ENCODE peak calls at places on chromosomes 12 and 14, in four cellular contexts. One of them, this sample, is unnamed.
A peak's percentile ranks its signal among the peaks of the same experiment; 100 is the strongest.

GRCh38 chr12:52280796-52281560 is 6.5 kb downstream of the KRT86 start:
- DNase-seq in HL-60: no peak
- DNase-seq in K562: no peak
- DNase-seq in GM12878: no peak
- DNase-seq in this sample: no peak

GRCh38 chr14:60845523-60845922 is 111.0 kb downstream of the MNAT1 start:
- DNase-seq in K562: no peak
- DNase-seq in GM12878: peak; percentile 28
- DNase-seq in HL-60: no peak
- DNase-seq in this sample: peak; percentile 3

GRCh38 chr14:51534623-51535022 is 117.1 kb upstream of the FRMD6 start:
- DNase-seq in GM12878: no peak
- DNase-seq in K562: no peak
- DNase-seq in HL-60: no peak
- DNase-seq in this sample: no peak

GRCh38 chr14:93078830-93079229 is 36.9 kb downstream of the ITPK1 start:
- DNase-seq in K562: no peak
- DNase-seq in GM12878: no peak
- DNase-seq in HL-60: no peak
- DNase-seq in this sample: no peak

GRCh38 chr14:58829594-58829993 is 191.8 kb downstream of the DACT1 start:
- DNase-seq in HL-60: no peak
- DNase-seq in K562: no peak
- DNase-seq in GM12878: no peak
- DNase-seq in this sample: no peak

GRCh38 chr14:84493779-84494178 is 1036.2 kb upstream of the FLRT2 start:
- DNase-seq in GM12878: no peak
- DNase-seq in HL-60: no peak
- DNase-seq in K562: no peak
- DNase-seq in this sample: no peak

GRCh38 chr12:25293596-25293995 is 42.9 kb upstream of the KRAS start:
- DNase-seq in GM12878: no peak
- DNase-seq in HL-60: no peak
- DNase-seq in K562: no peak
- DNase-seq in this sample: no peak

GRCh38 chr14:33590891-33591630 is 359.8 kb downstream of the EGLN3 start:
- DNase-seq in HL-60: no peak
- DNase-seq in K562: no peak
- DNase-seq in GM12878: no peak
- DNase-seq in this sample: no peak

GRCh38 chr12:79055926-79056674 is 191.5 kb downstream of the SYT1 start:
- DNase-seq in GM12878: no peak
- DNase-seq in HL-60: no peak
- DNase-seq in K562: no peak
- DNase-seq in this sample: no peak

GRCh38 chr14:31510222-31510621 is 22.4 kb upstream of the GPR33 start:
- DNase-seq in GM12878: no peak
- DNase-seq in HL-60: no peak
- DNase-seq in K562: peak; percentile 9
- DNase-seq in this sample: no peak

GRCh38 chr12:58302487-58303011 is 361.2 kb downstream of the ATP23 start:
- DNase-seq in K562: no peak
- DNase-seq in GM12878: no peak
- DNase-seq in HL-60: no peak
- DNase-seq in this sample: no peak

GRCh38 chr14:44914849-44915248 is 46.9 kb downstream of the KLHL28 start:
- DNase-seq in K562: peak; percentile 37
- DNase-seq in HL-60: no peak
- DNase-seq in GM12878: no peak
- DNase-seq in this sample: no peak

GRCh38 chr14:70152704-70153103 is 36.0 kb downstream of the SLC8A3 start:
- DNase-seq in HL-60: no peak
- DNase-seq in K562: no peak
- DNase-seq in GM12878: no peak
- DNase-seq in this sample: no peak

GRCh38 chr12:45532113-45532512 is 197.4 kb upstream of the ARID2 start:
- DNase-seq in K562: no peak
- DNase-seq in GM12878: no peak
- DNase-seq in HL-60: no peak
- DNase-seq in this sample: no peak

GRCh38 chr14:26841920-26842741 is 244.3 kb upstream of the NOVA1 start:
- DNase-seq in K562: peak; percentile 3
- DNase-seq in GM12878: no peak
- DNase-seq in HL-60: no peak
- DNase-seq in this sample: no peak

GRCh38 chr14:99578541-99579044 is 25.4 kb downstream of the CCDC85C start:
- DNase-seq in K562: no peak
- DNase-seq in GM12878: no peak
- DNase-seq in HL-60: no peak
- DNase-seq in this sample: no peak

GRCh38 chr12:82687020-82687951 is 580 bp downstream of the TMTC2 start:
- DNase-seq in HL-60: no peak
- DNase-seq in K562: peak; percentile 7
- DNase-seq in GM12878: no peak
- DNase-seq in this sample: peak; percentile 35

GRCh38 chr12:12748051-12748450 is 30.9 kb downstream of the CDKN1B start:
- DNase-seq in GM12878: no peak
- DNase-seq in K562: no peak
- DNase-seq in HL-60: no peak
- DNase-seq in this sample: no peak

GRCh38 chr14:98773814-98774213 is 498.2 kb downstream of the BCL11B start:
- DNase-seq in GM12878: no peak
- DNase-seq in K562: no peak
- DNase-seq in HL-60: no peak
- DNase-seq in this sample: no peak

GRCh38 chr12:102642199-102642598 is 161.8 kb upstream of the IGF1 start:
- DNase-seq in HL-60: peak; percentile 6
- DNase-seq in K562: no peak
- DNase-seq in GM12878: no peak
- DNase-seq in this sample: no peak

GRCh38 chr12:32455607-32456063 is 56.3 kb downstream of the FGD4 start:
- DNase-seq in HL-60: peak; percentile 24
- DNase-seq in K562: peak; percentile 62
- DNase-seq in GM12878: no peak
- DNase-seq in this sample: no peak

GRCh38 chr12:1907652-1908611 is 10.5 kb downstream of the CACNA2D4 start:
- DNase-seq in K562: no peak
- DNase-seq in GM12878: no peak
- DNase-seq in HL-60: no peak
- DNase-seq in this sample: no peak

GRCh38 chr12:117322428-117322827 is 39.0 kb downstream of the NOS1 start:
- DNase-seq in HL-60: no peak
- DNase-seq in K562: no peak
- DNase-seq in GM12878: no peak
- DNase-seq in this sample: no peak

GRCh38 chr12:130511285-130511684 is 173.6 kb downstream of the PIWIL1 start:
- DNase-seq in HL-60: no peak
- DNase-seq in GM12878: no peak
- DNase-seq in K562: no peak
- DNase-seq in this sample: no peak

GRCh38 chr12:275784-276183 is 13.1 kb upstream of the SLC6A13 start:
- DNase-seq in GM12878: no peak
- DNase-seq in HL-60: no peak
- DNase-seq in K562: no peak
- DNase-seq in this sample: no peak

GRCh38 chr14:69910871-69911270 is 31.7 kb downstream of the SMOC1 start:
- DNase-seq in K562: no peak
- DNase-seq in HL-60: no peak
- DNase-seq in GM12878: no peak
- DNase-seq in this sample: no peak

GRCh38 chr14:76919811-76920571 is 93.8 kb downstream of the LRRC74A start:
- DNase-seq in HL-60: no peak
- DNase-seq in GM12878: no peak
- DNase-seq in K562: no peak
- DNase-seq in this sample: no peak

GRCh38 chr14:76918751-76919421 is 92.7 kb downstream of the LRRC74A start:
- DNase-seq in K562: peak; percentile 84
- DNase-seq in GM12878: no peak
- DNase-seq in HL-60: no peak
- DNase-seq in this sample: no peak

GRCh38 chr14:76919431-76919810 is 93.2 kb downstream of the LRRC74A start:
- DNase-seq in HL-60: no peak
- DNase-seq in GM12878: no peak
- DNase-seq in K562: no peak
- DNase-seq in this sample: no peak

GRCh38 chr14:76922092-76922491 is 95.9 kb downstream of the LRRC74A start:
- DNase-seq in HL-60: no peak
- DNase-seq in GM12878: no peak
- DNase-seq in K562: no peak
- DNase-seq in this sample: no peak

GRCh38 chr14:76920572-76921175 is 94.5 kb downstream of the LRRC74A start:
- DNase-seq in K562: no peak
- DNase-seq in HL-60: no peak
- DNase-seq in GM12878: no peak
- DNase-seq in this sample: no peak
- TF ChIP-seq SPI1 in K562: no peak
- TF ChIP-seq SPI1 in HL-60: no peak
- TF ChIP-seq SPI1 in GM12878: no peak
- TF ChIP-seq SPI1 in this sample: no peak

DNA sequence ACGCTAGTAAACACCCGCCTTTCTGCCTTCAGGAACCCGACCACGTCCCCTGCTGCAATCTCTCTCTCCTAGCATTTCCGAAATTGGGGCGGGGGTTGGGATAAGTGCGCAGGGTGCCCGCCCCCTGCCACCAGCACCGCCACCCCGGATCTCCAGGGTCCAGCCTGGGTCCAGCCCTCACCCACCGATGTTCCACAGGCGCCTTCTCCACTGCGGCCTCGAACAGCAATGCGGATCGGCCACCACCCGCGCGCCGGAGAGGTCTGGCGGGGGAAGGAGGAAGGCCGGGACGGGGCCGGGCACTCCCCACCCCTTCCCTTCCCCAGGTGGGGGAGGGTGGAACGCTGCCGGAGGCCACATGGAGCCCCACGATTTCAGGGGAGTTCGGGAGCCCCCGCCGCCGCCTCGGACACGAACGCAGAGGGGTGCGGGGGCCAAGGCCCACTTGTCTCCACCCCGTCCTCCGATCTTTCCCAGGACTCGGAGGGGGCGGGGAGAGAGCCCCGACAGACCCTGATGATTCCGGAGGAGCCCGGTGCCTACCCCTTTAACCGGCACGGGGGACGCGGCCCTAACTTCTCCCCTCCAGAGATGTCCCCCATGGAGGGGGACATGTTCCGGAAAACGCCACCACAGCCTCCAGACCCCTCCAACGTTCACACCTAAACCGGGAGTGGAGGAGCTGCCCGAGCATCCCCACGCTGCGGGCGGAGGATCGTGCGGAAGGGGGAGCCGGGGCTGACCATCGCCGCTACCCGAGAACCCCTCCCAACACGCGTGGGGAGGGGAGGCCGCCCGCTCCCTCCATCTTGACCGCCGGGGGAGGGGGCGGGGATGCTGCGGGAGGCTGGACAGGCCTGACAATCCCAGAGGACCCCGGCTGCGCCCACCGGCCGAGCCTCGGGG is 1.1 kb downstream of the ATXN2 start:
- DNase-seq in K562: peak; percentile 72
- DNase-seq in GM12878: no peak
- DNase-seq in HL-60: peak; percentile 51
- DNase-seq in this sample: peak; percentile 41
- TF ChIP-seq SPI1 in K562: no peak
- TF ChIP-seq SPI1 in GM12878: no peak
- TF ChIP-seq SPI1 in HL-60: no peak
- TF ChIP-seq SPI1 in this sample: no peak

GRCh38 chr14:75832621-75833297 is 149.0 kb downstream of the TGFB3 start:
- DNase-seq in K562: peak; percentile 77
- DNase-seq in GM12878: no peak
- DNase-seq in HL-60: no peak
- DNase-seq in this sample: no peak
- TF ChIP-seq SPI1 in K562: no peak
- TF ChIP-seq SPI1 in GM12878: no peak
- TF ChIP-seq SPI1 in HL-60: no peak
- TF ChIP-seq SPI1 in this sample: no peak

GRCh38 chr12:132259872-132260695 is 69.3 kb downstream of the GALNT9 start:
- DNase-seq in GM12878: no peak
- DNase-seq in K562: no peak
- DNase-seq in HL-60: no peak
- DNase-seq in this sample: no peak

GRCh38 chr12:132263061-132263360 is 66.4 kb downstream of the GALNT9 start:
- DNase-seq in GM12878: no peak
- DNase-seq in K562: no peak
- DNase-seq in HL-60: no peak
- DNase-seq in this sample: no peak

GRCh38 chr12:132260721-132261120 is 68.7 kb downstream of the GALNT9 start:
- DNase-seq in GM12878: no peak
- DNase-seq in K562: no peak
- DNase-seq in HL-60: no peak
- DNase-seq in this sample: no peak

GRCh38 chr12:132262256-132263060 is 66.9 kb downstream of the GALNT9 start:
- DNase-seq in GM12878: no peak
- DNase-seq in K562: no peak
- DNase-seq in HL-60: no peak
- DNase-seq in this sample: no peak

GRCh38 chr12:132261328-132262138 is 67.9 kb downstream of the GALNT9 start:
- DNase-seq in HL-60: no peak
- DNase-seq in K562: no peak
- DNase-seq in GM12878: no peak
- DNase-seq in this sample: no peak
- TF ChIP-seq SPI1 in HL-60: no peak
- TF ChIP-seq SPI1 in K562: no peak
- TF ChIP-seq SPI1 in GM12878: no peak
- TF ChIP-seq SPI1 in this sample: no peak

This sample was measured in GM12891.